ENCODE peak calls at places on chromosomes 7 and 10, in ten cellular contexts. H, S, Y, D, N, I, A, T, E and K are unnamed samples.

GRCh38 chr10:47400786-47401185 is 16.7 kb upstream of the ZNF488 start:
- DNase-seq in Y (no peak), N (no peak), I (no peak), S (no peak), A (no peak), E (no peak), D (no peak), T (no peak), H (no peak), K (no peak)

GRCh38 chr7:44638611-44639557 is 32.5 kb downstream of the OGDH start:
- DNase-seq in S (peak; percentile 82), D (no peak), I (peak; percentile 93), A (peak; percentile 23), H (peak; percentile 87), T (peak; percentile 69), Y (peak; percentile 81), N (no peak), E (peak; percentile 81), K (no peak)

GRCh38 chr7:137962875-137963507 is 38.9 kb downstream of the CREB3L2 start:
- DNase-seq in I (peak; percentile 22), E (no peak), A (no peak), D (no peak), N (no peak), Y (no peak), T (no peak), H (no peak), S (no peak), K (no peak)

GRCh38 chr7:92754756-92755581 is 81.4 kb downstream of the CDK6 start:
- DNase-seq in T (no peak), A (peak; percentile 38), H (no peak), S (no peak), Y (peak; percentile 51), D (no peak), N (no peak), I (no peak), E (no peak), K (no peak)

GRCh38 chr10:16352146-16352545 is 84.7 kb upstream of the PTER start:
- DNase-seq in T (no peak), A (no peak), S (no peak), Y (no peak), D (no peak), H (no peak), N (no peak), E (no peak), I (no peak), K (no peak)

GRCh38 chr10:14549496-14549895 is 218.8 kb upstream of the FRMD4A start:
- DNase-seq in N (no peak), I (no peak), S (no peak), A (peak; percentile 50), T (no peak), D (peak; percentile 85), H (no peak), Y (no peak), E (no peak), K (no peak)

GRCh38 chr7:73623798-73624668 is at the start of gene MLXIPL:
- DNase-seq in D (no peak), H (peak; percentile 71), I (peak; percentile 92), T (peak; percentile 35), S (no peak), A (no peak), Y (peak; percentile 92), N (peak; percentile 78), E (peak; percentile 97), K (peak; percentile 92)

GRCh38 chr10:16848562-16849154 is 31.4 kb upstream of the RSU1 start:
- DNase-seq in Y (no peak), E (no peak), I (no peak), H (no peak), S (no peak), A (no peak), T (no peak), N (no peak), D (no peak), K (no peak)

GRCh38 chr7:51273360-51273759 is 43.2 kb downstream of the COBL start:
- DNase-seq in Y (no peak), N (no peak), I (no peak), A (no peak), H (no peak), S (no peak), T (no peak), D (no peak), E (no peak), K (no peak)

GRCh38 chr10:71424496-71425194 is 27.9 kb downstream of the CDH23 start:
- DNase-seq in E (no peak), I (no peak), Y (no peak), D (no peak), A (no peak), H (no peak), N (no peak), S (no peak), T (no peak), K (peak; percentile 60)

GRCh38 chr7:81583882-81584533 is 185.8 kb downstream of the HGF start:
- DNase-seq in S (no peak), H (no peak), T (no peak), N (no peak), I (no peak), A (peak; percentile 49), E (no peak), D (no peak), Y (no peak), K (no peak)

GRCh38 chr7:131108212-131108980 is 219.3 kb upstream of the MKLN1 start:
- DNase-seq in Y (no peak), E (no peak), I (no peak), D (no peak), N (no peak), A (peak; percentile 47), T (no peak), S (peak; percentile 40), H (no peak), K (no peak)

GRCh38 chr7:70505468-70505867 is 626.5 kb upstream of the GALNT17 start:
- DNase-seq in A (no peak), T (no peak), N (no peak), H (no peak), I (no peak), D (no peak), E (no peak), Y (no peak), S (no peak), K (no peak)

GRCh38 chr7:11935905-11936304 is 103.9 kb upstream of the THSD7A start:
- DNase-seq in N (no peak), E (no peak), Y (no peak), H (no peak), I (no peak), T (no peak), D (no peak), A (no peak), S (no peak), K (no peak)

GRCh38 chr7:4017081-4017480 is 665.0 kb upstream of the FOXK1 start:
- DNase-seq in Y (no peak), N (no peak), T (no peak), H (no peak), D (no peak), A (no peak), E (no peak), I (no peak), S (no peak), K (no peak)

GRCh38 chr7:30681262-30682130 is 760 bp downstream of the CRHR2 start:
- DNase-seq in S (no peak), E (no peak), H (peak; percentile 10), A (no peak), I (no peak), D (no peak), N (no peak), Y (no peak), T (no peak), K (no peak)

GRCh38 chr10:103021897-103022286 is 103.8 kb downstream of the CNNM2 start:
- DNase-seq in T (no peak), Y (no peak), N (no peak), D (no peak), I (no peak), S (no peak), A (peak; percentile 43), E (peak; percentile 65), H (no peak), K (no peak)

GRCh38 chr10:132444877-132445351 is 47.9 kb downstream of the PWWP2B start:
- DNase-seq in S (no peak), D (no peak), I (no peak), H (no peak), E (no peak), N (no peak), Y (no peak), T (no peak), A (no peak), K (no peak)